ENCODE peak calls at places on chromosomes 12 and 14, in five cellular contexts. T is activated CD4-positive, CD25-positive, alpha-beta regulatory T cell; B is heart right ventricle; O is WTC11; V is ELR. I is an unnamed sample.

GRCh38 chr12:42570076-42570475 is 19.5 kb downstream of the PRICKLE1 start:
- DNase-seq in O (no peak), T (no peak), V (no peak), B (no peak), I (no peak)

GRCh38 chr12:42213023-42213422 is 25.0 kb downstream of the YAF2 start:
- DNase-seq in O (no peak), T (no peak), B (peak; percentile 18), V (peak; percentile 65), I (no peak)

GRCh38 chr12:68176252-68176651 is 16.7 kb upstream of the IFNG start:
- DNase-seq in T (no peak), V (no peak), B (no peak), O (no peak), I (no peak)

GRCh38 chr12:56029666-56030293 is 8.9 kb downstream of the IKZF4 start:
- DNase-seq in V (peak; percentile 77), T (no peak), B (peak; percentile 28), O (peak; percentile 50), I (no peak)

GRCh38 chr12:105377077-105377476 is 46.6 kb downstream of the C12orf75 start:
- DNase-seq in T (no peak), B (no peak), O (no peak), V (no peak), I (no peak)

GRCh38 chr12:50556273-50556672 is 51.5 kb downstream of the DIP2B start:
- DNase-seq in O (no peak), T (no peak), B (no peak), V (no peak), I (no peak)

GRCh38 chr14:50335389-50335788 is 23.3 kb downstream of the DMAC2L start:
- DNase-seq in O (peak; percentile 33), B (peak; percentile 62), T (no peak), V (peak; percentile 40), I (peak; percentile 88)

GRCh38 chr12:26153421-26154154 is 28.8 kb upstream of the BHLHE41 start:
- DNase-seq in T (no peak), O (no peak), B (peak; percentile 37), V (peak; percentile 98), I (no peak)

GRCh38 chr12:71780207-71780822 is 25.7 kb downstream of the RAB21 start:
- DNase-seq in B (peak; percentile 47), V (peak; percentile 66), T (no peak), O (no peak), I (no peak)

I was measured in lower leg skin.